ENCODE peak calls at places on chromosomes 12 and 14, in nine cellular contexts. R is endothelial cell; B is mucosa of gallbladder; O is posterior vena cava; N is stimulated activated CD4-positive, alpha-beta T cell treated with anti-CD3 and anti-CD28 coated beads, Interleukin-15, amount 100 ng/mL, for 24 hours; J is Kasumi-1; X is COR-L47; H is ovary; Q is PC-3. F is an unnamed sample.

GRCh38 chr12:49893753-49894752 is 9.6 kb downstream of the FAIM2 start:
- DNase-seq in R (no peak), B (peak; percentile 64), O (no peak), N (no peak), J (no peak), X (no peak), H (no peak), Q (peak; percentile 86), F (peak; percentile 77)

GRCh38 chr14:42424501-42424900 is 817.8 kb downstream of the LRFN5 start:
- DNase-seq in R (no peak), B (no peak), O (no peak), N (no peak), J (no peak), X (no peak), H (no peak), Q (no peak), F (no peak)

GRCh38 chr12:2094597-2094996 is 41.8 kb downstream of the CACNA1C start:
- DNase-seq in R (no peak), B (no peak), O (no peak), N (no peak), J (no peak), X (no peak), H (no peak), Q (no peak), F (no peak)

GRCh38 chr12:18313316-18313715 is 52.0 kb downstream of the PIK3C2G start:
- DNase-seq in R (no peak), B (no peak), O (no peak), N (no peak), J (no peak), X (no peak), H (no peak), Q (no peak), F (no peak)

GRCh38 chr12:115004469-115005146 is 320.6 kb upstream of the TBX3 start:
- DNase-seq in R (no peak), B (no peak), O (no peak), N (no peak), J (no peak), X (no peak), H (no peak), Q (peak; percentile 97), F (no peak)

GRCh38 chr12:107179883-107180282 is 86.5 kb upstream of the CRY1 start:
- DNase-seq in R (no peak), B (no peak), O (no peak), N (no peak), J (no peak), X (no peak), H (no peak), Q (no peak), F (no peak)

GRCh38 chr14:37546621-37547447 is 48.2 kb downstream of the FOXA1 start:
- DNase-seq in R (no peak), B (no peak), O (no peak), N (no peak), J (no peak), X (peak; percentile 2), H (no peak), Q (peak; percentile 89), F (no peak)

GRCh38 chr12:75505706-75506312 is 5.6 kb downstream of the KRR1 start:
- DNase-seq in R (no peak), B (no peak), O (no peak), N (no peak), J (peak; percentile 70), X (peak; percentile 3), H (no peak), Q (peak; percentile 64), F (no peak)

GRCh38 chr12:65778268-65779090 is 45.8 kb upstream of the HMGA2 start:
- DNase-seq in R (no peak), B (no peak), O (no peak), N (no peak), J (no peak), X (no peak), H (no peak), Q (peak; percentile 70), F (no peak)

GRCh38 chr12:25675808-25676207 is 122.7 kb upstream of the LMNTD1 start:
- DNase-seq in R (no peak), B (no peak), O (no peak), N (no peak), J (peak; percentile 8), X (no peak), H (no peak), Q (no peak), F (no peak)